ENCODE peak calls at places on chromosomes 13 and 19, in ten cellular contexts. X, L, E, Q, Y, Z, N, W, C and H are unnamed samples.

GRCh38 chr19:15551183-15552004 is 43.1 kb downstream of the CYP4F22 start:
- DNase-seq in C (peak), L (peak), Q (no peak), W (no peak), X (no peak), Z (peak), Y (peak), N (peak), E (peak), H (peak)

GRCh38 chr13:109743706-109744453 is 42.5 kb downstream of the IRS2 start:
- DNase-seq in E (no peak), Z (peak), N (peak), X (peak), Y (peak), C (peak), Q (no peak), L (no peak), W (peak), H (no peak)

GRCh38 chr19:38704488-38705026 is 39.7 kb downstream of the CAPN12 start:
- DNase-seq in N (no peak), L (no peak), X (no peak), Z (no peak), Y (no peak), E (no peak), W (no peak), C (no peak), Q (no peak), H (no peak)

GRCh38 chr19:6765738-6766356 is 1.4 kb downstream of the SH2D3A start:
- DNase-seq in N (peak), Z (no peak), E (no peak), L (peak), X (no peak), Q (no peak), W (no peak), C (peak), Y (no peak), H (peak)

GRCh38 chr19:41327076-41327475 is 17.1 kb downstream of the CCDC97 start:
- DNase-seq in N (peak), W (no peak), E (no peak), Y (no peak), L (no peak), Q (no peak), X (no peak), Z (peak), C (no peak), H (no peak)

GRCh38 chr13:28843594-28843993 is 23.5 kb downstream of the MTUS2 start:
- DNase-seq in Z (no peak), N (no peak), Y (no peak), W (no peak), Q (no peak), C (no peak), L (no peak), X (no peak), E (no peak), H (no peak)

GRCh38 chr13:49669735-49670309 is 21.5 kb downstream of the EBPL start:
- DNase-seq in C (peak), N (peak), Z (peak), X (peak), Y (no peak), Q (no peak), W (peak), L (peak), E (peak), H (peak)

GRCh38 chr19:18135712-18136584 is 17.0 kb upstream of the PIK3R2 start:
- DNase-seq in C (peak), N (no peak), W (no peak), E (no peak), Z (no peak), Q (no peak), Y (no peak), L (no peak), X (no peak), H (no peak)

GRCh38 chr19:782195-783043 is 14.8 kb upstream of the PTBP1 start:
- DNase-seq in Q (no peak), C (no peak), L (peak), E (no peak), X (no peak), Z (no peak), N (peak), W (no peak), Y (no peak), H (no peak)

GRCh38 chr19:4007021-4007835 is at the start of gene PIAS4:
- DNase-seq in C (peak), Q (peak), Z (peak), L (peak), X (peak), E (peak), Y (peak), N (peak), W (peak), H (peak)

GRCh38 chr19:9945319-9945966 is 9.1 kb upstream of the OLFM2 start:
- DNase-seq in E (peak), C (peak), Q (peak), Z (no peak), N (peak), W (peak), X (peak), L (peak), Y (peak), H (peak)

GRCh38 chr19:16015805-16016173 is 60.5 kb upstream of the TPM4 start:
- DNase-seq in Q (no peak), X (no peak), E (no peak), C (no peak), Z (no peak), N (no peak), Y (no peak), L (no peak), W (no peak), H (no peak)

GRCh38 chr13:113297370-113297871 is 382 bp downstream of the LAMP1 start:
- DNase-seq in W (no peak), Z (peak), N (no peak), Q (no peak), L (peak), C (peak), Y (no peak), E (no peak), X (no peak), H (no peak)

GRCh38 chr13:86563308-86563707 is 764.1 kb upstream of the SLITRK6 start:
- DNase-seq in Y (no peak), C (no peak), Q (no peak), Z (no peak), X (no peak), L (no peak), N (no peak), E (no peak), W (no peak), H (no peak)

GRCh38 chr19:14536926-14537692 is 7.7 kb downstream of the TECR start:
- DNase-seq in L (peak), C (peak), X (peak), Y (peak), Z (peak), W (no peak), E (peak), Q (no peak), N (peak), H (peak)

GRCh38 chr13:20812890-20813289 is 39.1 kb upstream of the EEF1AKMT1 start:
- DNase-seq in Y (no peak), W (no peak), Q (no peak), X (no peak), L (no peak), N (peak), C (no peak), Z (no peak), E (no peak), H (no peak)

GRCh38 chr19:14383898-14384669 is 2.8 kb downstream of the ADGRE5 start:
- DNase-seq in E (no peak), C (peak), W (no peak), Y (peak), Q (no peak), Z (peak), L (no peak), N (no peak), X (peak), H (no peak)

GRCh38 chr13:47481521-47481920 is 519.6 kb downstream of the SUCLA2 start:
- DNase-seq in Q (no peak), W (no peak), E (no peak), C (no peak), X (no peak), L (no peak), N (no peak), Y (no peak), Z (no peak), H (no peak)

GRCh38 chr19:43768273-43769050 is 12.3 kb downstream of the KCNN4 start:
- DNase-seq in Z (no peak), E (no peak), Q (no peak), L (no peak), Y (no peak), C (peak), W (no peak), N (no peak), X (no peak), H (peak)

GRCh38 chr13:102667911-102668310 is 26.9 kb downstream of the METTL21C start:
- DNase-seq in Q (no peak), Z (no peak), Y (no peak), X (no peak), L (no peak), W (no peak), N (no peak), C (no peak), E (no peak), H (no peak)

GRCh38 chr13:113855012-113855921 is 8.6 kb downstream of the GAS6 start:
- DNase-seq in E (no peak), L (no peak), W (no peak), Y (peak), Q (no peak), C (peak), Z (no peak), X (no peak), N (peak), H (peak)

GRCh38 chr19:8212916-8213315 is 3.7 kb downstream of the CERS4 start:
- DNase-seq in N (no peak), W (no peak), Q (no peak), L (no peak), E (no peak), C (no peak), X (no peak), Y (no peak), Z (no peak), H (no peak)

GRCh38 chr13:50645092-50645491 is 198.4 kb downstream of the DLEU7 start:
- DNase-seq in E (no peak), Y (no peak), L (no peak), Q (no peak), Z (no peak), C (no peak), W (no peak), X (peak), N (no peak), H (no peak)

GRCh38 chr19:37217855-37218591 is at the start of gene ZNF383:
- DNase-seq in N (peak), Z (peak), Q (peak), Y (peak), C (peak), W (peak), E (peak), L (peak), X (peak), H (peak)

GRCh38 chr13:46908511-46908910 is 11.7 kb upstream of the HTR2A start:
- DNase-seq in E (no peak), Z (no peak), L (no peak), Y (no peak), W (no peak), X (no peak), C (no peak), Q (no peak), N (no peak), H (no peak)

GRCh38 chr13:33918199-33918932 is 100.4 kb downstream of the RFC3 start:
- DNase-seq in L (no peak), Q (no peak), W (no peak), Y (no peak), E (no peak), X (peak), Z (no peak), C (no peak), N (no peak), H (peak)

DNA sequence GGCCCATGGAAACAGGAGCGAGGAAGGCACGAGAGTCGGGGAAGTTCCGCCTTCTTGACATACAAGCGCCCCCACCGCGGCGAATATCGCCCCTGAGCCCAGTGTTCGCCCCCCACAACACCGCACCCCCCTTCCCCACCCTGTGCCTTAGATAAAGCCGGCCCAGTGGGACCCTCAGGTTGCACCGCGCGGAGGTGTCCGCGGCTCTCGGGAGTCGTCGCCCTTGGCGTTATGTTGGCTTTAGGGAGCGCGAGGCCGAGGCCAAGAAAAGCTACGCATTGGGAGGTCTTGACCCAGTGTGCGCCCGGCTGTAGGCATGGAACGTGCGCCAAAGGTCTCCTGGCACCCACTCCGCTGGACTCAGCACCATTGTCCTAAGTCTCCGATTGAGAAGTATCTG is 603 bp upstream of the ZNF132 start:
- DNase-seq in N (no peak), Z (no peak), L (peak), E (no peak), X (no peak), Q (no peak), C (no peak), W (no peak), Y (peak), H (no peak)
- H3K4me3 ChIP-seq in N (peak), Z (peak), L (peak), E (peak), X (peak), Q (peak), C (peak), W (peak), Y (peak), H (peak)

GRCh38 chr13:77919351-77920294 is 992 bp upstream of the EDNRB start:
- DNase-seq in N (peak), C (peak), L (peak), X (peak), Y (peak), W (no peak), Z (peak), Q (no peak), E (peak), H (peak)
- H3K4me3 ChIP-seq in N (peak), C (peak), L (peak), X (peak), Y (peak), W (peak), Z (peak), Q (peak), E (peak), H (peak)

GRCh38 chr13:78586706-78587105 is 16.6 kb downstream of the POU4F1 start:
- DNase-seq in X (no peak), Q (no peak), L (peak), Z (no peak), Y (no peak), C (no peak), N (peak), W (no peak), E (no peak), H (peak)
- H3K4me3 ChIP-seq in X (no peak), Q (no peak), L (peak), Z (no peak), Y (no peak), C (no peak), N (no peak), W (no peak), E (no peak), H (no peak)

GRCh38 chr13:99418663-99419140 is 82.6 kb upstream of the TM9SF2 start:
- DNase-seq in E (no peak), W (no peak), N (no peak), C (no peak), Q (no peak), X (no peak), Y (no peak), Z (no peak), L (no peak), H (no peak)

GRCh38 chr13:99417821-99418662 is 83.2 kb upstream of the TM9SF2 start:
- DNase-seq in C (no peak), Q (no peak), Y (no peak), L (no peak), Z (no peak), W (no peak), E (no peak), X (no peak), N (no peak), H (no peak)

GRCh38 chr13:99416411-99417121 is 84.7 kb upstream of the TM9SF2 start:
- DNase-seq in X (no peak), N (no peak), W (no peak), Y (no peak), C (no peak), L (no peak), E (no peak), Z (no peak), Q (no peak), H (peak)

GRCh38 chr13:99415851-99416331 is 85.4 kb upstream of the TM9SF2 start:
- DNase-seq in L (no peak), E (no peak), Q (no peak), Y (no peak), N (no peak), Z (no peak), C (no peak), W (no peak), X (no peak), H (no peak)

DNA sequence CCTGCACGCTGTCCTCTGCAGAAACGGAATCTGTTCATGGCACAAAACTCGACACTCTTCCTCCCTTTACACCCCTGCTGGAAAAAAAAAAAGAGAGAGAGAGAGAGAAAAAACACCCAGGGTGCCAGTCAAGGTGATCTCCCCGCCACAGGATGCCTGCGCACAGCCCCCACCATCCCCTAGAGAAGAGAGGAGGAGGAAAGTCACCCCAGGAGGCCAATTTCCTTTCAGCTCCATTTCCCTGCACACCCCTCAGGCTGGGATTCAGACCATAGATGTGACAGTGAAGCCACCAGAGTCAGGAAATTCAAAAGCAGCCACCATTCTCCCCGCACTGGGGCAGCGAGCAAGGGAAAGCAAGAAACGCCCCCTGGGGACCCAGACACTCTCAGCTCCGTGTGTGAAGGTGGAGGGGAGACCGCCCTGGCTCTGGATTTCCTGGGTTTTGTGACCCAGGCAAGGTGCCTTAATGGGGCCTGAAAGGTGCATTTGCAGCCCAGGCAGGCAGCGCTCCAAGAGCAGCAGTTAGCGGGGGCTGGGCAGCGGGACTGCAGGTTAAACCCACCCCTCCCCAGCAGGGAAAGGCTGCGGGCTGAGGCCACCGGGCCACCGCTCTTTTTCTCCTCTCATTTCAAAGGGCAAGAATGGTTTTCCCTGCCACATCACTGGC is 84.0 kb upstream of the TM9SF2 start:
- DNase-seq in E (no peak), Z (no peak), Q (no peak), L (peak), C (no peak), N (peak), Y (no peak), W (no peak), X (no peak), H (peak)
- H3K4me3 ChIP-seq in E (no peak), Z (no peak), Q (no peak), L (peak), C (no peak), N (no peak), Y (no peak), W (no peak), X (no peak), H (no peak)

GRCh38 chr13:111209613-111210012 is 94.5 kb downstream of the ARHGEF7 start:
- DNase-seq in L (no peak), C (no peak), Z (no peak), Q (no peak), N (no peak), X (no peak), W (no peak), Y (no peak), E (no peak), H (no peak)

GRCh38 chr13:111210488-111210887 is 95.4 kb downstream of the ARHGEF7 start:
- DNase-seq in Y (no peak), Z (no peak), X (peak), L (no peak), E (peak), N (no peak), C (no peak), Q (no peak), W (peak), H (no peak)

GRCh38 chr13:111211789-111212516 is 96.8 kb downstream of the ARHGEF7 start:
- DNase-seq in W (no peak), Z (no peak), N (peak), L (peak), Q (no peak), E (no peak), C (no peak), Y (no peak), X (peak), H (no peak)

GRCh38 chr13:111210945-111211469 is 95.9 kb downstream of the ARHGEF7 start:
- DNase-seq in N (no peak), Z (no peak), E (no peak), L (no peak), X (no peak), C (no peak), W (no peak), Y (no peak), Q (no peak), H (no peak)

DNA sequence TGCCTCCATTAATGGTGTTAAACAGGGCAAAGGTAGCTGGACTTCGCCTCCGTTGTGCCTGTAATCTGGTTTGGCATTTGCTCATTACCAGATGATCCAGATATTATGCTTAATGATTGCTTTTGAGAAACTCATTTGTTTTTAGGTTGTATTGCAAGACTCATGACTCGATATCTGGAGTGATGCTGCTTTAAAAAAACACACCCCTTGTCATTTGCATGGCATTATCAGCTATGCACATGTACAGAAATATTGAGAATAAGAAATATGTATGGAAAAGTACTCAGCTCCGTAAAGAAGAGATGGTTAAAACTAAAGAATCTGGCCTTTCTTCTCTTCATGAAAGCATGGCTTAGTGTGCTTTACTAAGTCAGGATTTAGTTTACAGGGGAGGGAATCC is 95.0 kb downstream of the ARHGEF7 start:
- DNase-seq in L (no peak), C (no peak), N (no peak), W (no peak), Y (no peak), E (no peak), Q (no peak), Z (no peak), X (no peak), H (no peak)
- H3K4me3 ChIP-seq in L (no peak), C (no peak), N (no peak), W (peak), Y (no peak), E (peak), Q (peak), Z (no peak), X (peak), H (no peak)

GRCh38 chr13:24253520-24254150 is 55.7 kb upstream of the C1QTNF9 start:
- DNase-seq in Y (no peak), Q (no peak), Z (no peak), X (no peak), W (no peak), E (no peak), C (no peak), N (no peak), L (no peak), H (no peak)

GRCh38 chr13:24251525-24251924 is 57.9 kb upstream of the C1QTNF9 start:
- DNase-seq in X (no peak), C (no peak), N (no peak), Z (peak), Q (no peak), E (no peak), L (no peak), W (no peak), Y (no peak), H (peak)

GRCh38 chr13:24252136-24252535 is 57.2 kb upstream of the C1QTNF9 start:
- DNase-seq in W (no peak), E (no peak), N (no peak), X (no peak), C (no peak), Z (no peak), L (no peak), Y (no peak), Q (no peak), H (no peak)

GRCh38 chr13:24249586-24249985 is 59.8 kb upstream of the C1QTNF9 start:
- DNase-seq in Q (no peak), Y (no peak), X (no peak), W (no peak), C (no peak), Z (no peak), N (no peak), L (no peak), E (no peak), H (no peak)

DNA sequence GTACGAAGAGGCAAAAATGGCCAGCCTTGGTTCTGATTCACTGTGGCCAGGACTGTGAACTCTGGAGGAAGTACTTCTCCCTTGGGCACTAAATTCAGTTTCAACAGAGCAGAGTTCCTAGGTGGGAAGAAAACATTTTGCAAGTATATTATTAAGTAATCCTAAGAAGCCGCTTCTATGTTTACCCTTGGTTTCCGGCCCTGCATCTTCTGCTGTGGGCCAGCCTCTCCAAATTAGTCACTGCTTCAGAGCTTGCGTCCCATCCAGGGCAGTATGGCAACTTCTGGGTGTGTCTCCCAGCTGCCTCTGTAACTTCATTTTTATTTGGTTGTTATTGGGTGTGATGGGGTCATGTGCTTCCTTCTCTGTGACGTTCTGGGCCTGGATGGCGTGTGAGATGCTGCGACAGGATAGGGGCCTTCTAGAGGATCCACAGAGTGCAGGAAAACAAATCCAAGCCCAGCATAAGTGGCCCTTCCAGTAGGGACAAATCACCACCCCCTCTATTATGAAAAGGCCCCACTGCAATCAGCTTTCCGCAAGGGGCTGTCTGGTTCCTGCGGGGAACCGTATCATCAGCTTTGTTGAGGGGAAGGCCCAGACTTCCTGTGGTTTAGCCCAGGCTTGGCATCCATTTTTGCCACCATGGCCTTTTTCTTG is 55.1 kb upstream of the C1QTNF9 start:
- DNase-seq in N (no peak), C (no peak), L (no peak), E (no peak), W (peak), Q (peak), Z (peak), Y (no peak), X (no peak), H (peak)
- H3K4me3 ChIP-seq in N (no peak), C (no peak), L (no peak), E (no peak), W (no peak), Q (no peak), Z (no peak), Y (no peak), X (no peak), H (no peak)